ENCODE peak calls at places on chromosomes 6 and 20, in four cellular contexts. One of them, this sample, is unnamed.

GRCh38 chr6:157491571-157492232 is 110.7 kb downstream of the ZDHHC14 start:
- DNase-seq in mucosa of gallbladder: no peak
- DNase-seq in T-helper 1 cell: no peak
- DNase-seq in endothelial cell: no peak
- DNase-seq in this sample: no peak

GRCh38 chr6:122048570-122048969 is 350.9 kb upstream of the HSF2 start:
- DNase-seq in T-helper 1 cell: no peak
- DNase-seq in mucosa of gallbladder: no peak
- DNase-seq in endothelial cell: no peak
- DNase-seq in this sample: no peak

GRCh38 chr6:113701552-113702254 is 155.4 kb upstream of the MARCKS start:
- DNase-seq in mucosa of gallbladder: no peak
- DNase-seq in endothelial cell: no peak
- DNase-seq in T-helper 1 cell: no peak
- DNase-seq in this sample: no peak

GRCh38 chr6:123001540-123001939 is 5.5 kb downstream of the CLVS2 start:
- DNase-seq in mucosa of gallbladder: no peak
- DNase-seq in endothelial cell: no peak
- DNase-seq in T-helper 1 cell: no peak
- DNase-seq in this sample: no peak

GRCh38 chr20:461254-462198 is 807 bp downstream of the TBC1D20 start:
- DNase-seq in T-helper 1 cell: peak
- DNase-seq in mucosa of gallbladder: peak
- DNase-seq in endothelial cell: peak
- DNase-seq in this sample: peak

GRCh38 chr6:109008537-109008950 is 86.1 kb downstream of the SESN1 start:
- DNase-seq in T-helper 1 cell: no peak
- DNase-seq in endothelial cell: no peak
- DNase-seq in mucosa of gallbladder: no peak
- DNase-seq in this sample: no peak

GRCh38 chr20:35547319-35547718 is 5.4 kb downstream of the ERGIC3 start:
- DNase-seq in mucosa of gallbladder: no peak
- DNase-seq in T-helper 1 cell: no peak
- DNase-seq in endothelial cell: no peak
- DNase-seq in this sample: no peak

GRCh38 chr6:139336488-139336887 is 38.0 kb downstream of the CITED2 start:
- DNase-seq in T-helper 1 cell: no peak
- DNase-seq in endothelial cell: no peak
- DNase-seq in mucosa of gallbladder: no peak
- DNase-seq in this sample: no peak

GRCh38 chr20:1720845-1721475 is 63.4 kb upstream of the SIRPG start:
- DNase-seq in mucosa of gallbladder: peak
- DNase-seq in endothelial cell: no peak
- DNase-seq in T-helper 1 cell: no peak
- DNase-seq in this sample: no peak

GRCh38 chr6:6235786-6236185 is 84.7 kb downstream of the F13A1 start:
- DNase-seq in mucosa of gallbladder: no peak
- DNase-seq in endothelial cell: no peak
- DNase-seq in T-helper 1 cell: no peak
- DNase-seq in this sample: no peak

GRCh38 chr6:113015249-113015648 is 668.1 kb downstream of the RFPL4B start:
- DNase-seq in mucosa of gallbladder: no peak
- DNase-seq in endothelial cell: no peak
- DNase-seq in T-helper 1 cell: no peak
- DNase-seq in this sample: no peak

GRCh38 chr6:16803294-16804006 is 42.2 kb upstream of the ATXN1 start:
- DNase-seq in endothelial cell: peak
- DNase-seq in T-helper 1 cell: no peak
- DNase-seq in mucosa of gallbladder: peak
- DNase-seq in this sample: peak

GRCh38 chr6:85675030-85675819 is 32.5 kb upstream of the SYNCRIP start:
- DNase-seq in mucosa of gallbladder: no peak
- DNase-seq in endothelial cell: no peak
- DNase-seq in T-helper 1 cell: no peak
- DNase-seq in this sample: no peak

GRCh38 chr20:62365814-62366369 is 1.2 kb downstream of the LAMA5 start:
- DNase-seq in T-helper 1 cell: no peak
- DNase-seq in mucosa of gallbladder: no peak
- DNase-seq in endothelial cell: no peak
- DNase-seq in this sample: no peak

GRCh38 chr6:1312444-1313363 is 806 bp downstream of the FOXQ1 start:
- DNase-seq in T-helper 1 cell: no peak
- DNase-seq in mucosa of gallbladder: peak
- DNase-seq in endothelial cell: peak
- DNase-seq in this sample: no peak

GRCh38 chr20:31666258-31667042 is 28.7 kb downstream of the COX4I2 start:
- DNase-seq in T-helper 1 cell: no peak
- DNase-seq in mucosa of gallbladder: peak
- DNase-seq in endothelial cell: no peak
- DNase-seq in this sample: no peak

GRCh38 chr6:78835817-78836216 is 31.5 kb upstream of the IRAK1BP1 start:
- DNase-seq in T-helper 1 cell: no peak
- DNase-seq in endothelial cell: no peak
- DNase-seq in mucosa of gallbladder: no peak
- DNase-seq in this sample: no peak

GRCh38 chr20:12882832-12883506 is 125.8 kb upstream of the SPTLC3 start:
- DNase-seq in T-helper 1 cell: no peak
- DNase-seq in mucosa of gallbladder: no peak
- DNase-seq in endothelial cell: no peak
- DNase-seq in this sample: no peak

GRCh38 chr6:35925961-35926360 is 5.1 kb upstream of the SRPK1 start:
- DNase-seq in endothelial cell: no peak
- DNase-seq in mucosa of gallbladder: no peak
- DNase-seq in T-helper 1 cell: no peak
- DNase-seq in this sample: no peak

GRCh38 chr20:23585808-23586734 is 17.8 kb upstream of the CST9L start:
- DNase-seq in T-helper 1 cell: no peak
- DNase-seq in mucosa of gallbladder: no peak
- DNase-seq in endothelial cell: no peak
- DNase-seq in this sample: no peak